ENCODE peak calls at places on chromosomes 2 and 18, in seven cellular contexts. X is NCI-H1436; R is amniotic stem cell; L is endothelial cell; M is activated T-cell treated with anti-CD3 and anti-CD28 coated beads, Interleukin-2, amount 50 U/mL, for 1 hour; F is activated CD4-positive, alpha-beta T cell treated with anti-CD3 and anti-CD28 coated beads, Interleukin-2, amount 50 U/mL, for 1 hour; Q is chondrocyte. W is an unnamed sample.

GRCh38 chr2:144083211-144083610 is 436.7 kb downstream of the ZEB2 start:
- DNase-seq in F (no peak), X (no peak), Q (no peak), R (peak), L (no peak), M (no peak), W (no peak)

GRCh38 chr2:890214-890613 is 60.4 kb upstream of the SNTG2 start:
- DNase-seq in F (no peak), M (no peak), L (no peak), R (no peak), X (no peak), Q (no peak), W (no peak)

GRCh38 chr2:154425999-154426398 is 272.5 kb upstream of the KCNJ3 start:
- DNase-seq in M (no peak), F (no peak), X (no peak), R (no peak), Q (no peak), L (peak), W (no peak)

GRCh38 chr2:2742745-2743144 is 411.7 kb upstream of the MYT1L start:
- DNase-seq in X (peak), M (no peak), L (no peak), R (no peak), F (no peak), Q (no peak), W (no peak)

GRCh38 chr2:39378968-39379367 is 58.1 kb downstream of the MAP4K3 start:
- DNase-seq in M (no peak), R (no peak), Q (no peak), L (no peak), F (no peak), X (no peak), W (no peak)

GRCh38 chr18:29063346-29063745 is 886.4 kb upstream of the CDH2 start:
- DNase-seq in F (no peak), Q (no peak), R (no peak), M (no peak), L (no peak), X (no peak), W (no peak)

GRCh38 chr18:48776161-48776555 is 174.6 kb downstream of the SMAD7 start:
- DNase-seq in M (no peak), R (no peak), L (no peak), X (no peak), F (no peak), Q (no peak), W (no peak)

GRCh38 chr2:120765031-120765910 is 29.6 kb downstream of the GLI2 start:
- DNase-seq in R (no peak), L (no peak), M (no peak), F (no peak), Q (peak), X (no peak), W (no peak)

GRCh38 chr2:165725421-165725820 is 68.6 kb downstream of the GALNT3 start:
- DNase-seq in M (no peak), X (no peak), Q (no peak), R (peak), F (no peak), L (no peak), W (no peak)

GRCh38 chr2:159797468-159798375 is at the start of gene CD302:
- DNase-seq in R (peak), X (peak), L (peak), M (peak), Q (peak), F (peak), W (peak)

GRCh38 chr2:48146552-48146951 is 240.3 kb upstream of the FBXO11 start:
- DNase-seq in R (no peak), L (no peak), X (no peak), F (no peak), M (no peak), Q (no peak), W (no peak)